ENCODE peak calls at places on chromosomes 6 and 20, in six cellular contexts. L is heart right ventricle; E is CD4-positive, alpha-beta T cell; I is Peyer's patch; V is mucosa of descending colon; N is fibroblast of lung. Z is an unnamed sample.
A peak's percentile ranks its signal among the peaks of the same experiment; 100 is the strongest.

GRCh38 chr20:38723069-38723981 is 961 bp upstream of the SLC32A1 start:
- DNase-seq in V (no peak), I (no peak), L (no peak), N (peak; percentile 35), E (no peak), Z (no peak)

GRCh38 chr6:39820553-39820952 is 28.4 kb downstream of the DAAM2 start:
- DNase-seq in L (no peak), V (no peak), I (no peak), E (no peak), N (no peak), Z (no peak)

GRCh38 chr6:40932366-40932765 is 106.7 kb downstream of the UNC5CL start:
- DNase-seq in L (no peak), N (no peak), E (no peak), I (no peak), V (no peak), Z (no peak)

GRCh38 chr6:43308101-43308989 is at the start of gene CRIP3:
- DNase-seq in V (peak; percentile 63), L (peak; percentile 43), N (peak; percentile 11), I (no peak), E (peak; percentile 34), Z (no peak)

GRCh38 chr20:63696311-63696627 is 183 bp upstream of the TNFRSF6B start:
- DNase-seq in E (peak; percentile 25), V (peak; percentile 87), I (peak; percentile 69), L (peak; percentile 12), N (peak; percentile 45), Z (no peak)

GRCh38 chr20:31859266-31859997 is 10.9 kb downstream of the DUSP15 start:
- DNase-seq in V (no peak), N (no peak), L (no peak), E (no peak), I (no peak), Z (no peak)

GRCh38 chr20:57282691-57283361 is 16.4 kb upstream of the BMP7 start:
- DNase-seq in I (no peak), L (no peak), V (no peak), E (no peak), N (no peak), Z (no peak)

GRCh38 chr6:138795809-138796469 is at the start of gene ECT2L:
- DNase-seq in V (peak; percentile 90), E (no peak), N (peak; percentile 69), I (peak; percentile 96), L (peak; percentile 86), Z (no peak)

GRCh38 chr6:166005401-166005845 is 162.2 kb downstream of the TBXT start:
- DNase-seq in L (peak; percentile 72), I (no peak), E (no peak), N (peak; percentile 74), V (no peak), Z (no peak)

GRCh38 chr6:36659271-36659670 is 19.2 kb upstream of the CDKN1A start:
- DNase-seq in N (peak; percentile 75), E (no peak), L (peak; percentile 32), V (no peak), I (no peak), Z (no peak)

GRCh38 chr20:20017852-20018245 is 687 bp downstream of the NAA20 start:
- DNase-seq in L (no peak), I (no peak), N (peak; percentile 9), V (no peak), E (no peak), Z (no peak)

GRCh38 chr20:9576695-9577094 is 62.3 kb downstream of the LAMP5 start:
- DNase-seq in V (no peak), L (no peak), N (no peak), E (no peak), I (no peak), Z (no peak)

GRCh38 chr20:35447082-35447789 is 8.2 kb upstream of the CEP250 start:
- DNase-seq in N (peak; percentile 70), I (peak; percentile 91), L (peak; percentile 86), E (peak; percentile 90), V (peak; percentile 83), Z (no peak)

GRCh38 chr20:36573798-36574277 is 441 bp downstream of the TGIF2 start:
- DNase-seq in L (no peak), V (no peak), E (no peak), I (peak; percentile 57), N (no peak), Z (no peak)

GRCh38 chr20:25295386-25296093 is 47.7 kb downstream of the PYGB start:
- DNase-seq in E (no peak), N (no peak), I (no peak), V (no peak), L (peak; percentile 70), Z (no peak)

GRCh38 chr20:62774762-62775161 is 21.5 kb upstream of the MRGBP start:
- DNase-seq in I (no peak), N (no peak), L (no peak), V (no peak), E (no peak), Z (no peak)

GRCh38 chr20:42544926-42545325 is 644.8 kb downstream of the PTPRT start:
- DNase-seq in L (no peak), N (no peak), E (no peak), V (no peak), I (no peak), Z (no peak)

GRCh38 chr20:61520761-61521460 is 268.9 kb downstream of the CDH4 start:
- DNase-seq in I (peak; percentile 14), N (peak; percentile 91), E (no peak), L (no peak), V (no peak), Z (no peak)

GRCh38 chr6:72669324-72669723 is 47.5 kb downstream of the KCNQ5 start:
- DNase-seq in V (no peak), N (no peak), E (no peak), I (no peak), L (no peak), Z (no peak)

GRCh38 chr6:30988209-30988825 is 4.8 kb downstream of the MUC21 start:
- DNase-seq in I (no peak), L (no peak), V (no peak), N (no peak), E (no peak), Z (no peak)

GRCh38 chr20:23019403-23019802 is 15.7 kb upstream of the SSTR4 start:
- DNase-seq in E (no peak), V (no peak), L (no peak), N (no peak), I (no peak), Z (no peak)

GRCh38 chr6:32692019-32692418 is 25.6 kb upstream of the HLA-DQB1 start:
- DNase-seq in N (no peak), I (peak; percentile 54), V (no peak), E (peak; percentile 42), L (peak; percentile 14), Z (no peak)

GRCh38 chr20:59701236-59701635 is 96.9 kb downstream of the PHACTR3 start:
- DNase-seq in E (no peak), I (no peak), L (no peak), N (no peak), V (no peak), Z (no peak)
- H3K9me3 ChIP-seq in E (no peaks in the 10 kb centered on the region), I (no peaks in the 10 kb centered on the region), L (no peaks in the 10 kb centered on the region), N (no peaks in the 10 kb centered on the region), V (no peaks in the 10 kb centered on the region), Z (no peaks in the 10 kb centered on the region)

GRCh38 chr6:168387426-168387825 is 53.6 kb upstream of the SMOC2 start:
- DNase-seq in I (peak; percentile 42), N (no peak), L (no peak), E (no peak), V (no peak), Z (no peak)
- H3K9me3 ChIP-seq in I (no peaks in the 10 kb centered on the region), N (peaks cover 7% of the 10 kb centered on the region), L (no peaks in the 10 kb centered on the region), E (no peaks in the 10 kb centered on the region), V (no peaks in the 10 kb centered on the region), Z (no peaks in the 10 kb centered on the region)

GRCh38 chr20:49283176-49283702 is 5.4 kb upstream of the ZNFX1 start:
- DNase-seq in L (no peak), V (no peak), I (no peak), E (no peak), N (no peak), Z (no peak)

GRCh38 chr20:49284818-49285217 is 7.0 kb upstream of the ZNFX1 start:
- DNase-seq in N (no peak), E (no peak), L (no peak), I (no peak), V (no peak), Z (no peak)

GRCh38 chr20:49285233-49285668 is 7.4 kb upstream of the ZNFX1 start:
- DNase-seq in E (no peak), I (no peak), L (no peak), V (no peak), N (no peak), Z (no peak)

GRCh38 chr20:49282584-49283171 is 4.8 kb upstream of the ZNFX1 start:
- DNase-seq in L (no peak), I (no peak), V (no peak), N (no peak), E (no peak), Z (no peak)

DNA sequence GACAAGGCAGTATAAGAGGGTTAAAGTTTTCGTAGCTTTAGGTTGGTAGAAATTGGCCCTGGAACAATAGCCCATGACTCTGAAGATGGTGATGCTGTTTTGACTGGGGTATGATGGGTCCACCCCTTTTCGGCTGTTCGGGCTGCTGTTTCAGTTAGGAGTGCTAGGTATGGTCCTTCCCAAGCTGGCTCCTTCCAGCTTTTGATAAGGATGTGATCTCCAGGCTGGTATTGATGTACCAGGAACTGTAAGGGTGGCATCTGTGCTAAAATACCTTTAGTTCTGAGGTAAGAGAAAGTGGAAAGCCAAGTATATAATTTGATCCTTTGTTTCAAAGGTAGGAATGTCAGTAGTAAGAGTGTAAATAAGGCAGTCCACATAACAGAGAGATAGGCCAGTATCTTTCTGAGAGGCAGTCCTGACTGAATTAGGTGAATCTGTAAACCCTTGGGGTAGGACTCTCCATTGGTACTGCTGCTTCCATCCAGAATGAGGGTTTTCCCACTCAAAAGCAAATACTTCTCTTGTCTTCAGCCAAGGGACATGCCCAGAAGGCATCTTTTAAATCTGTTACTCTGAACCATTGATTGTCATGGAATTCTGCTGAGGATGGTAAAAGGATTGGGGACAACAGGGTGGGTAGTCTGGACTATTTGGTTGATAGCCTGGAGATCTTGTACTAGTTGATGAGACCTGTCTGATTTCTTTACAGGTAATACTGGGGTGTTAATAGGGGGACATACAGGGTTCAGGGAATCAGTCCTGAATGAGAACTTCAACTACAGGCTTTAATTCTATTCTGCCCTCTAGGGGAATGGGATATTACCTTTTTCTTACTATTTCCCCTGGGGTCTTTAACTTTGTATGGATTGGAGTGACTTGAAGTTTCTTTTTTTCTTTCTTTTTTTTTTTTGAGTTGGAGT is 6.1 kb upstream of the ZNFX1 start:
- DNase-seq in N (no peak), E (no peak), V (no peak), I (no peak), L (no peak), Z (no peak)
- H3K9me3 ChIP-seq in N (peaks cover 16% of the 10 kb centered on the region), E (peaks cover 92% of the 10 kb centered on the region), V (peaks cover 79% of the 10 kb centered on the region), I (peaks cover 49% of the 10 kb centered on the region), L (peaks cover 56% of the 10 kb centered on the region), Z (no peaks in the 10 kb centered on the region)

GRCh38 chr6:365835-366234 is 25.7 kb upstream of the IRF4 start:
- DNase-seq in E (no peak), L (no peak), I (peak; percentile 40), V (no peak), N (no peak), Z (no peak)

GRCh38 chr6:366972-367794 is 24.4 kb upstream of the IRF4 start:
- DNase-seq in N (no peak), L (no peak), E (no peak), I (peak; percentile 39), V (peak; percentile 41), Z (no peak)

GRCh38 chr6:364609-365540 is 26.7 kb upstream of the IRF4 start:
- DNase-seq in L (no peak), E (no peak), V (no peak), I (peak; percentile 32), N (no peak), Z (no peak)

GRCh38 chr6:367891-368630 is 23.5 kb upstream of the IRF4 start:
- DNase-seq in I (peak; percentile 37), E (no peak), L (no peak), N (no peak), V (peak; percentile 29), Z (no peak)

GRCh38 chr6:366389-366788 is 25.2 kb upstream of the IRF4 start:
- DNase-seq in L (no peak), N (no peak), I (no peak), E (no peak), V (no peak), Z (no peak)
- H3K9me3 ChIP-seq in L (no peaks in the 10 kb centered on the region), N (no peaks in the 10 kb centered on the region), I (peaks cover 9% of the 10 kb centered on the region), E (no peaks in the 10 kb centered on the region), V (peaks cover 61% of the 10 kb centered on the region), Z (no peaks in the 10 kb centered on the region)

Z was measured in SK-N-MC.